ENCODE peak calls at places on chromosomes 3 and 15, in eight cellular contexts. One of them, this sample, is unnamed.

GRCh38 chr3:50345586-50345985 is at the start of gene ZMYND10:
- DNase-seq in HCEC 1CT: peak
- DNase-seq in WTC11: peak
- DNase-seq in NCI-H524: peak
- DNase-seq in hippocampal formation: no peak
- DNase-seq in iPS-NIHi11: peak
- DNase-seq in KG1: no peak
- DNase-seq in NCI-H748 treated with DMSO at 0.1 percent for 48 hours: peak
- DNase-seq in this sample: no peak

GRCh38 chr3:128473737-128474136 is 7.0 kb upstream of the DNAJB8 start:
- DNase-seq in HCEC 1CT: no peak
- DNase-seq in WTC11: no peak
- DNase-seq in NCI-H524: no peak
- DNase-seq in hippocampal formation: no peak
- DNase-seq in iPS-NIHi11: no peak
- DNase-seq in KG1: no peak
- DNase-seq in NCI-H748 treated with DMSO at 0.1 percent for 48 hours: no peak
- DNase-seq in this sample: no peak

GRCh38 chr3:197564097-197564843 is 8.5 kb upstream of the BDH1 start:
- DNase-seq in HCEC 1CT: no peak
- DNase-seq in WTC11: no peak
- DNase-seq in NCI-H524: no peak
- DNase-seq in hippocampal formation: no peak
- DNase-seq in iPS-NIHi11: no peak
- DNase-seq in KG1: no peak
- DNase-seq in NCI-H748 treated with DMSO at 0.1 percent for 48 hours: no peak
- DNase-seq in this sample: no peak

GRCh38 chr3:179884136-179884535 is 152.6 kb downstream of the PEX5L start:
- DNase-seq in HCEC 1CT: no peak
- DNase-seq in WTC11: no peak
- DNase-seq in NCI-H524: peak
- DNase-seq in hippocampal formation: no peak
- DNase-seq in iPS-NIHi11: no peak
- DNase-seq in KG1: no peak
- DNase-seq in NCI-H748 treated with DMSO at 0.1 percent for 48 hours: no peak
- DNase-seq in this sample: no peak

GRCh38 chr3:141083226-141083625 is 32.1 kb downstream of the SPSB4 start:
- DNase-seq in HCEC 1CT: no peak
- DNase-seq in WTC11: no peak
- DNase-seq in NCI-H524: no peak
- DNase-seq in hippocampal formation: no peak
- DNase-seq in iPS-NIHi11: no peak
- DNase-seq in KG1: no peak
- DNase-seq in NCI-H748 treated with DMSO at 0.1 percent for 48 hours: no peak
- DNase-seq in this sample: no peak

GRCh38 chr3:129233538-129233937 is 15.9 kb upstream of the COPG1 start:
- DNase-seq in HCEC 1CT: no peak
- DNase-seq in WTC11: no peak
- DNase-seq in NCI-H524: no peak
- DNase-seq in hippocampal formation: peak
- DNase-seq in iPS-NIHi11: no peak
- DNase-seq in KG1: peak
- DNase-seq in NCI-H748 treated with DMSO at 0.1 percent for 48 hours: no peak
- DNase-seq in this sample: peak

GRCh38 chr3:109059289-109059688 is 58.6 kb downstream of the MORC1 start:
- DNase-seq in HCEC 1CT: no peak
- DNase-seq in WTC11: no peak
- DNase-seq in NCI-H524: no peak
- DNase-seq in hippocampal formation: no peak
- DNase-seq in iPS-NIHi11: no peak
- DNase-seq in KG1: no peak
- DNase-seq in NCI-H748 treated with DMSO at 0.1 percent for 48 hours: no peak
- DNase-seq in this sample: no peak

GRCh38 chr3:122215592-122216298 is 32.3 kb downstream of the CASR start:
- DNase-seq in HCEC 1CT: no peak
- DNase-seq in WTC11: no peak
- DNase-seq in NCI-H524: no peak
- DNase-seq in hippocampal formation: no peak
- DNase-seq in iPS-NIHi11: no peak
- DNase-seq in KG1: no peak
- DNase-seq in NCI-H748 treated with DMSO at 0.1 percent for 48 hours: no peak
- DNase-seq in this sample: no peak

GRCh38 chr15:100338971-100339444 is 2.8 kb downstream of the ADAMTS17 start:
- DNase-seq in HCEC 1CT: no peak
- DNase-seq in WTC11: peak
- DNase-seq in NCI-H524: peak
- DNase-seq in hippocampal formation: peak
- DNase-seq in iPS-NIHi11: peak
- DNase-seq in KG1: peak
- DNase-seq in NCI-H748 treated with DMSO at 0.1 percent for 48 hours: peak
- DNase-seq in this sample: no peak